ENCODE peak calls at places on chromosomes 1 and 21, in five cellular contexts. Y, S, D, U and O are unnamed samples.

GRCh38 chr1:34378968-34379729 is 202.4 kb downstream of the C1orf94 start:
- DNase-seq in Y (peak), S (no peak), D (no peak), U (no peak), O (no peak)

GRCh38 chr1:168792142-168792541 is 63.1 kb upstream of the DPT start:
- DNase-seq in U (no peak), S (no peak), Y (no peak), D (no peak), O (no peak)

GRCh38 chr1:171173069-171173468 is 12.0 kb upstream of the FMO2 start:
- DNase-seq in S (no peak), Y (no peak), U (no peak), D (no peak), O (peak)

GRCh38 chr1:54575161-54575560 is 27.1 kb downstream of the ACOT11 start:
- DNase-seq in Y (no peak), D (no peak), S (no peak), U (no peak), O (no peak)

GRCh38 chr1:27574871-27575831 is 28.8 kb downstream of the AHDC1 start:
- DNase-seq in Y (peak), S (no peak), D (peak), U (peak), O (peak)

GRCh38 chr21:25171438-25171837 is 435.8 kb downstream of the MRPL39 start:
- DNase-seq in S (no peak), U (no peak), D (no peak), Y (no peak), O (no peak)

GRCh38 chr1:213564215-213564659 is 423.5 kb upstream of the PROX1 start:
- DNase-seq in Y (peak), U (no peak), S (no peak), D (no peak), O (no peak)

GRCh38 chr1:10965621-10966226 is 46.7 kb upstream of the TARDBP start:
- DNase-seq in Y (peak), U (peak), S (no peak), D (no peak), O (no peak)

GRCh38 chr21:29343517-29343916 is 44.8 kb downstream of the BACH1 start:
- DNase-seq in Y (no peak), U (no peak), S (no peak), D (no peak), O (peak)

GRCh38 chr21:39057121-39057520 is 126.1 kb downstream of the PSMG1 start:
- DNase-seq in D (no peak), Y (peak), S (no peak), U (no peak), O (no peak)

GRCh38 chr1:151980287-151981177 is 13.1 kb downstream of the S100A10 start:
- DNase-seq in S (peak), U (no peak), D (peak), Y (peak), O (peak)

GRCh38 chr1:15418811-15419515 is 9.3 kb downstream of the EFHD2 start:
- DNase-seq in S (no peak), Y (peak), D (no peak), U (no peak), O (no peak)

GRCh38 chr1:44375547-44375946 is 20.5 kb upstream of the ERI3 start:
- DNase-seq in S (no peak), U (no peak), D (no peak), Y (no peak), O (no peak)

GRCh38 chr1:160625725-160626498 is 20.9 kb downstream of the SLAMF1 start:
- DNase-seq in Y (no peak), D (no peak), U (no peak), S (no peak), O (no peak)

GRCh38 chr21:44296103-44296519 is 3.7 kb upstream of the PFKL start:
- DNase-seq in U (no peak), S (no peak), Y (no peak), D (no peak), O (no peak)

GRCh38 chr1:200448034-200448762 is 38.4 kb upstream of the ZNF281 start:
- DNase-seq in D (no peak), U (no peak), Y (no peak), S (no peak), O (no peak)

GRCh38 chr1:232902766-232903357 is 47.5 kb upstream of the NTPCR start:
- DNase-seq in Y (no peak), S (no peak), U (no peak), D (no peak), O (no peak)

GRCh38 chr1:42931911-42932422 is 26.7 kb downstream of the SLC2A1 start:
- DNase-seq in D (peak), U (peak), S (peak), Y (peak), O (no peak)

GRCh38 chr1:22696610-22697009 is 14.0 kb upstream of the EPHB2 start:
- DNase-seq in U (no peak), Y (no peak), S (no peak), D (no peak), O (no peak)

GRCh38 chr1:199041173-199041914 is 402.5 kb downstream of the PTPRC start:
- DNase-seq in Y (no peak), S (no peak), U (no peak), D (no peak), O (no peak)

GRCh38 chr1:205497351-205497750 is 7.1 kb upstream of the CDK18 start:
- DNase-seq in D (no peak), U (no peak), Y (no peak), S (no peak), O (no peak)

GRCh38 chr1:173478099-173478555 is 992 bp downstream of the PRDX6 start:
- DNase-seq in S (peak), D (peak), Y (peak), U (peak), O (peak)

GRCh38 chr21:43836616-43837015 is 28.4 kb upstream of the AGPAT3 start:
- DNase-seq in U (no peak), D (no peak), S (no peak), Y (no peak), O (no peak)

GRCh38 chr21:39681257-39681656 is 63.7 kb upstream of the IGSF5 start:
- DNase-seq in Y (peak), D (no peak), U (no peak), S (no peak), O (peak)

GRCh38 chr1:184622136-184622823 is 132.4 kb downstream of the EDEM3 start:
- DNase-seq in Y (no peak), U (no peak), S (peak), D (peak), O (peak)

GRCh38 chr1:84373446-84374141 is 24.7 kb upstream of the DNASE2B start:
- DNase-seq in S (no peak), U (no peak), D (no peak), Y (no peak), O (peak)

GRCh38 chr1:19049128-19049768 is 92.8 kb upstream of the IFFO2 start:
- DNase-seq in D (no peak), Y (peak), S (no peak), U (no peak), O (no peak)

GRCh38 chr1:178267646-178268094 is 173.8 kb downstream of the RASAL2 start:
- DNase-seq in D (no peak), S (no peak), Y (peak), U (no peak), O (peak)

GRCh38 chr1:161046574-161047167 is 894 bp upstream of the USF1 start:
- DNase-seq in S (no peak), D (no peak), U (no peak), Y (no peak), O (no peak)

GRCh38 chr1:245684111-245684510 is 529.3 kb downstream of the KIF26B start:
- DNase-seq in Y (no peak), U (no peak), S (no peak), D (no peak), O (no peak)

GRCh38 chr1:103353391-103353790 is 172.1 kb upstream of the RNPC3 start:
- DNase-seq in Y (no peak), D (no peak), U (no peak), S (no peak), O (peak)

GRCh38 chr1:84156210-84156621 is 12.1 kb downstream of the PRKACB start:
- DNase-seq in Y (peak), D (no peak), S (no peak), U (no peak), O (peak)

GRCh38 chr1:30679976-30680305 is 43.4 kb downstream of the MATN1 start:
- DNase-seq in D (no peak), S (no peak), U (no peak), Y (no peak), O (no peak)

GRCh38 chr1:198106007-198106406 is 50.8 kb upstream of the NEK7 start:
- DNase-seq in Y (no peak), U (no peak), S (no peak), D (no peak), O (no peak)

GRCh38 chr1:18191037-18191867 is 83.7 kb downstream of the IGSF21 start:
- DNase-seq in D (no peak), Y (no peak), S (no peak), U (no peak), O (no peak)

GRCh38 chr1:3598051-3598471 is 13.2 kb downstream of the MEGF6 start:
- DNase-seq in S (no peak), Y (peak), D (peak), U (peak), O (no peak)

GRCh38 chr1:184062640-184063280 is 11.2 kb downstream of the TSEN15 start:
- DNase-seq in U (no peak), S (no peak), Y (no peak), D (no peak), O (no peak)

GRCh38 chr1:203217139-203217621 is 12.3 kb downstream of the CHIT1 start:
- DNase-seq in S (no peak), Y (peak), D (no peak), U (no peak), O (no peak)
- TF ChIP-seq CTCF in S (no peak), Y (peak), D (no peak), U (no peak), O (no peak)

DNA sequence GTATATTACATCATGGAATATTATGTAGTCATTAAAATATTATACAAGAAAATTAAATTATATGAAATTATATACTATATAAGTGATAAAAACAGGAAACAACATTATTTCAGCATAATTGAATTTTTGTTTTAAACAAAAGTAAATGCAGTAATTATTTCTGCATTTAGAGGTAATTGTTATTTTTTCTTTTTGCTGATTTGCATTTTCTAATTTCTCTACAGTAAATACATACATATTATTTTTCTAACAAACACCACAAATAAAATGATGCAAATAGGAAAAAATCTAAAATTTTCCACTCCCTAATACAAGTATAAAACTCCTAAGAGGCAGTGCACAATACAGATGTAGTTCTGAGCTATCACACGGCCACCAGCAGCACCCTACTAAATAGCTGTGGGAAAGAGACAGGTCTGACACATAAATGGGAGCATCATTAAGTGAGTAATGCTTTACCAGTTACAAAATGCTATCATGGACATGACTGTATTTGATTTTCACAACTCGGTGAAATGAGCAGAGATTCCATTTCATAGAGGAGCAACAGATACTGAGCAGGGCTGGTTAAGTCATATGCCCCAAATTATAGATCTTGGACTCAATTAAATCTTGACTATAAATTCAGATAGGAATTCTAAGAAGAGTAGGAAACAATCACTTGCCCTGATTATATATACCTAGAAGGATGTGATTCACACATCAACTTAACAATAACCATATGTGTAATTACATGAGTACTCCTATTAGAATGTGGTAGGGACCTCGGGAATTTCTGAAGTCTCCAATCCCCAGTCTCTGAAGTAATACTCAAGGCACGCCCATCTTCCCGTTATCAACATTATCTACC is 49.0 kb downstream of the NRIP1 start:
- DNase-seq in Y (peak), D (no peak), U (no peak), S (no peak), O (peak)
- H3K4me3 ChIP-seq in Y (no peak), D (no peak), U (no peak), S (no peak), O (no peak)

DNA sequence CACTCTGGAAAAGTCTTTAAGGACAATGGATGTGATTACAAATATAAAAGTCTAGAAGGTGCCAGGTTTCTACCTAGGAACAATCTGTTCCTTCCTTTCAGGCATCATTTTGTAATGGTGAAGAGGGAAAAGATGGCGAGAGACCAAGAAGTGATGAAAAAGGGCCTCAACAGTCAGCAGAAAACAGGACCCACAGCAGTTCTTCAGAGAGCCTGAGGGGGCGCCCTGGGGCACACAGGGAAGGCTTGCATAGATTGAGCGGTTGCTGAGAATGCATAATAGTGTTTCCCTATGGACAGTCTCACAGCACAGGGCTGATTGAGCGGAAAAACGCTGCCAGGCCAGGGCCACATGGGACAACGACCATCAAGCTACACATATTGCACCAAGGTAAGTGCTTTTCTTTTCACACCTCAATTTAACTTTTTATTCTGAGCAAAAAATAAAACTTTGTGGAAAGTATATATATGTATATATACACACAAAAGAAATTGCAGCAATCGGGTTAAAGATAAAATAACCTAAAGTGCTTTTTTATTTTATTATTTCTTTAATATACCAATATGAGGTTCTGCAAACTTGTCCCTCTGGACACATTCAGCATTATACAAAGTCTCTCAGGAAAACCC is 3.1 kb upstream of the YRDC start:
- DNase-seq in Y (peak), S (peak), D (peak), U (peak), O (peak)
- TF ChIP-seq CTCF in Y (peak), S (peak), D (peak), U (peak), O (peak)

GRCh38 chr1:153790996-153791855 is 16.0 kb downstream of the SLC27A3 start:
- DNase-seq in U (peak), Y (no peak), S (no peak), D (peak), O (peak)

GRCh38 chr1:153791856-153792253 is 16.6 kb downstream of the SLC27A3 start:
- DNase-seq in U (no peak), D (peak), Y (peak), S (no peak), O (peak)

GRCh38 chr1:153792631-153793041 is 17.4 kb downstream of the SLC27A3 start:
- DNase-seq in D (peak), U (no peak), Y (no peak), S (no peak), O (no peak)

GRCh38 chr1:153790282-153790995 is 15.2 kb downstream of the SLC27A3 start:
- DNase-seq in D (peak), U (peak), Y (no peak), S (peak), O (peak)

GRCh38 chr1:153789478-153790148 is 14.4 kb downstream of the SLC27A3 start:
- DNase-seq in S (no peak), U (no peak), D (peak), Y (no peak), O (no peak)
- H3K4me3 ChIP-seq in S (no peak), U (peak), D (peak), Y (no peak), O (peak)

GRCh38 chr21:46153259-46154154 is 1.9 kb downstream of the FTCD start:
- DNase-seq in S (no peak), D (peak), U (peak), Y (no peak), O (peak)
- TF ChIP-seq CTCF in S (no peak), D (peak), U (peak), Y (peak), O (peak)

GRCh38 chr1:65762081-65762862 is 30.4 kb upstream of the PDE4B start:
- DNase-seq in Y (no peak), S (no peak), D (no peak), U (no peak), O (peak)
- H3K4me3 ChIP-seq in Y (no peak), S (no peak), D (no peak), U (no peak), O (peak)